ENCODE peak calls at places on chromosomes 13 and 19, in ten cellular contexts. I, P, H, Q, G, O, V, Z, S and A are unnamed samples.

GRCh38 chr19:50272263-50272897 is 56.8 kb downstream of the KCNC3 start:
- DNase-seq in G (no peak), H (no peak), S (no peak), Q (no peak), O (no peak), P (no peak), Z (no peak), V (no peak), I (no peak), A (no peak)

GRCh38 chr13:76879211-76879875 is 6.9 kb downstream of the KCTD12 start:
- DNase-seq in S (peak), Q (no peak), H (peak), G (peak), P (peak), I (peak), V (peak), Z (peak), O (no peak), A (peak)

GRCh38 chr13:27044837-27045570 is 126.6 kb downstream of the USP12 start:
- DNase-seq in I (no peak), H (no peak), G (no peak), Q (no peak), Z (no peak), O (no peak), V (peak), P (no peak), S (no peak), A (no peak)

GRCh38 chr19:1284293-1284978 is 1.2 kb upstream of the EFNA2 start:
- DNase-seq in P (peak), V (no peak), Z (no peak), I (no peak), S (no peak), H (no peak), G (no peak), O (no peak), Q (no peak), A (no peak)

GRCh38 chr13:20547479-20547908 is 19.5 kb upstream of the IFT88 start:
- DNase-seq in Z (no peak), Q (no peak), V (no peak), H (no peak), O (no peak), S (no peak), P (no peak), I (no peak), G (no peak), A (no peak)

GRCh38 chr13:21703846-21704245 is 33.0 kb downstream of the FGF9 start:
- DNase-seq in S (no peak), O (no peak), H (no peak), I (no peak), G (no peak), P (no peak), Q (no peak), Z (no peak), V (no peak), A (no peak)

GRCh38 chr13:102401755-102402154 is at the start of gene FGF14:
- DNase-seq in Q (no peak), O (no peak), I (no peak), Z (no peak), H (no peak), G (no peak), V (no peak), S (no peak), P (no peak), A (no peak)

GRCh38 chr13:25288966-25289365 is 1.7 kb upstream of the MTMR6 start:
- DNase-seq in P (no peak), Z (no peak), G (no peak), S (no peak), Q (no peak), O (no peak), V (no peak), H (no peak), I (no peak), A (no peak)

GRCh38 chr13:94664889-94665288 is 47.5 kb downstream of the SOX21 start:
- DNase-seq in G (no peak), S (no peak), P (no peak), I (no peak), Z (no peak), H (no peak), V (no peak), Q (no peak), O (no peak), A (no peak)

GRCh38 chr13:104137416-104137815 is 1071.2 kb upstream of the SLC10A2 start:
- DNase-seq in Q (no peak), V (no peak), O (no peak), H (no peak), G (no peak), I (no peak), P (no peak), Z (no peak), S (no peak), A (no peak)

GRCh38 chr13:63190742-63191141 is 1775.1 kb upstream of the PCDH20 start:
- DNase-seq in S (no peak), I (no peak), P (no peak), V (no peak), Z (no peak), H (peak), Q (no peak), G (peak), O (peak), A (peak)

GRCh38 chr19:38869160-38869835 is 8.8 kb downstream of the RINL start:
- DNase-seq in G (no peak), I (no peak), P (no peak), Z (no peak), V (no peak), S (no peak), H (no peak), O (no peak), Q (no peak), A (peak)

GRCh38 chr19:17488593-17489391 is 18.5 kb downstream of the SLC27A1 start:
- DNase-seq in G (no peak), Q (peak), O (no peak), Z (peak), H (no peak), P (no peak), S (peak), I (no peak), V (peak), A (no peak)
- H3K4me3 ChIP-seq in G (no peak), Q (peak), O (no peak), Z (peak), H (no peak), P (peak), S (no peak), I (peak), V (peak), A (no peak)

DNA sequence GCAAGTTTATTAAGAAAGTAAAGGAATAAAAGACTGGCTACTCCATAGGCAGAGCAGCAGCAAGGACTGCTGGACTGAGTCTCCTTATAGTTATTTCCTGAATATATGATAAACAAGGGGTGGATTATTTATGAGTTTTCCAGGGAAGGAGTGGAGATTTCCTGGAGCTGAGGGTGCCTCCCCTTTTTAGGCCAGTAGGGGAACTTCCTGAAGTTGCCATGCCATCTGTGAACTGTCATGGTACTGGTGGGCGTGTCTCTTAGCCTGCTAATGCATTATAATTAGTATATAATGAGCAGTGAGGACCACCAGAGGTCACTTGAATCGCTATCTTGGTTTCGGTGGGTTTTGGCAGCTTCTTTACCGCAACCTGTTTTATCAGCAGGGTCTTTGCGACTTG is 13.5 kb downstream of the ZSCAN5A start:
- DNase-seq in G (no peak), Z (no peak), V (no peak), O (no peak), P (no peak), H (no peak), S (no peak), I (no peak), Q (no peak), A (peak)
- TF ChIP-seq CTCF in G (peak), Z (no peak), V (no peak), O (no peak), P (no peak), H (no peak), S (no peak), I (no peak), Q (no peak), A (peak)

GRCh38 chr19:48746738-48747575 is at the start of gene IZUMO1:
- DNase-seq in G (peak), V (no peak), O (peak), Z (peak), P (peak), I (no peak), Q (no peak), S (peak), H (peak), A (peak)
- H3K4me3 ChIP-seq in G (peak), V (no peak), O (peak), Z (peak), P (peak), I (peak), Q (peak), S (no peak), H (peak), A (peak)

GRCh38 chr19:33022472-33023116 is 42.1 kb downstream of the RHPN2 start:
- DNase-seq in O (no peak), V (no peak), P (no peak), G (no peak), Q (peak), H (peak), S (no peak), Z (no peak), I (no peak), A (no peak)
- TF ChIP-seq CTCF in O (peak), V (no peak), P (no peak), G (no peak), Q (no peak), H (peak), S (no peak), Z (no peak), I (no peak), A (no peak)